ENCODE peak calls at places on chromosome 9, in five cellular contexts. One of them, this sample, is unnamed.

GRCh38 chr9:137301086-137301947 is 754 bp downstream of the NRARP start:
- DNase-seq in mammary epithelial cell: peak; percentile 58
- DNase-seq in fibroblast of villous mesenchyme: peak; percentile 69
- DNase-seq in HepG2: no peak
- DNase-seq in heart right ventricle: no peak
- DNase-seq in this sample: peak; percentile 58

GRCh38 chr9:130755377-130756007 is 61.9 kb downstream of the EXOSC2 start:
- DNase-seq in fibroblast of villous mesenchyme: no peak
- DNase-seq in HepG2: no peak
- DNase-seq in heart right ventricle: no peak
- DNase-seq in mammary epithelial cell: no peak
- DNase-seq in this sample: no peak

GRCh38 chr9:129401623-129402340 is 219.1 kb downstream of the C9orf50 start:
- DNase-seq in heart right ventricle: peak; percentile 56
- DNase-seq in fibroblast of villous mesenchyme: peak; percentile 13
- DNase-seq in HepG2: no peak
- DNase-seq in mammary epithelial cell: no peak
- DNase-seq in this sample: peak; percentile 34

GRCh38 chr9:76564300-76564699 is 105.3 kb downstream of the GCNT1 start:
- DNase-seq in HepG2: no peak
- DNase-seq in heart right ventricle: no peak
- DNase-seq in mammary epithelial cell: no peak
- DNase-seq in fibroblast of villous mesenchyme: peak; percentile 22
- DNase-seq in this sample: no peak

GRCh38 chr9:94554439-94555331 is at the start of gene PCAT7:
- DNase-seq in fibroblast of villous mesenchyme: peak; percentile 76
- DNase-seq in HepG2: peak; percentile 84
- DNase-seq in heart right ventricle: no peak
- DNase-seq in mammary epithelial cell: no peak
- DNase-seq in this sample: peak; percentile 53

GRCh38 chr9:17906204-17906840 is 327.5 kb downstream of the SH3GL2 start:
- DNase-seq in fibroblast of villous mesenchyme: no peak
- DNase-seq in mammary epithelial cell: peak; percentile 23
- DNase-seq in HepG2: no peak
- DNase-seq in heart right ventricle: no peak
- DNase-seq in this sample: no peak

GRCh38 chr9:127519301-127520166 is 68.2 kb downstream of the LRSAM1 start:
- DNase-seq in heart right ventricle: peak; percentile 51
- DNase-seq in fibroblast of villous mesenchyme: peak; percentile 97
- DNase-seq in HepG2: no peak
- DNase-seq in mammary epithelial cell: peak; percentile 97
- DNase-seq in this sample: peak; percentile 98

GRCh38 chr9:96230002-96230401 is 72.0 kb downstream of the HSD17B3 start:
- DNase-seq in heart right ventricle: no peak
- DNase-seq in fibroblast of villous mesenchyme: no peak
- DNase-seq in HepG2: no peak
- DNase-seq in mammary epithelial cell: no peak
- DNase-seq in this sample: no peak

GRCh38 chr9:2962471-2963172 is 118.7 kb upstream of the PUM3 start:
- DNase-seq in fibroblast of villous mesenchyme: no peak
- DNase-seq in HepG2: no peak
- DNase-seq in mammary epithelial cell: peak; percentile 33
- DNase-seq in heart right ventricle: no peak
- DNase-seq in this sample: no peak

GRCh38 chr9:21549251-21549765 is 67.2 kb upstream of the IFNE start:
- DNase-seq in heart right ventricle: no peak
- DNase-seq in fibroblast of villous mesenchyme: peak; percentile 92
- DNase-seq in mammary epithelial cell: peak; percentile 83
- DNase-seq in HepG2: no peak
- DNase-seq in this sample: peak; percentile 99

GRCh38 chr9:114932502-114932901 is 2.1 kb upstream of the TNFSF8 start:
- DNase-seq in mammary epithelial cell: no peak
- DNase-seq in heart right ventricle: no peak
- DNase-seq in fibroblast of villous mesenchyme: no peak
- DNase-seq in HepG2: no peak
- DNase-seq in this sample: no peak

GRCh38 chr9:70117835-70118319 is 74.2 kb downstream of the MAMDC2 start:
- DNase-seq in mammary epithelial cell: peak; percentile 42
- DNase-seq in fibroblast of villous mesenchyme: no peak
- DNase-seq in heart right ventricle: no peak
- DNase-seq in HepG2: peak; percentile 29
- DNase-seq in this sample: peak; percentile 74

GRCh38 chr9:73074176-73074708 is 77.4 kb upstream of the ANXA1 start:
- DNase-seq in fibroblast of villous mesenchyme: no peak
- DNase-seq in HepG2: peak; percentile 70
- DNase-seq in mammary epithelial cell: no peak
- DNase-seq in heart right ventricle: no peak
- DNase-seq in this sample: peak; percentile 26

GRCh38 chr9:78009156-78009555 is 22.5 kb downstream of the GNAQ start:
- DNase-seq in HepG2: no peak
- DNase-seq in heart right ventricle: no peak
- DNase-seq in fibroblast of villous mesenchyme: no peak
- DNase-seq in mammary epithelial cell: no peak
- DNase-seq in this sample: no peak

GRCh38 chr9:91186311-91187101 is 175.2 kb downstream of the AUH start:
- DNase-seq in heart right ventricle: peak; percentile 42
- DNase-seq in mammary epithelial cell: peak; percentile 49
- DNase-seq in HepG2: no peak
- DNase-seq in fibroblast of villous mesenchyme: no peak
- DNase-seq in this sample: no peak

GRCh38 chr9:124761196-124761595 is 9.9 kb downstream of the NR6A1 start:
- DNase-seq in HepG2: no peak
- DNase-seq in mammary epithelial cell: no peak
- DNase-seq in heart right ventricle: no peak
- DNase-seq in fibroblast of villous mesenchyme: no peak
- DNase-seq in this sample: no peak

GRCh38 chr9:78973906-78974305 is 597.9 kb upstream of the TLE4 start:
- DNase-seq in HepG2: no peak
- DNase-seq in fibroblast of villous mesenchyme: peak; percentile 47
- DNase-seq in heart right ventricle: no peak
- DNase-seq in mammary epithelial cell: peak; percentile 87
- DNase-seq in this sample: peak; percentile 11

GRCh38 chr9:31394040-31394473 is 990.4 kb upstream of the ACO1 start:
- DNase-seq in mammary epithelial cell: peak; percentile 61
- DNase-seq in heart right ventricle: no peak
- DNase-seq in fibroblast of villous mesenchyme: peak; percentile 67
- DNase-seq in HepG2: no peak
- DNase-seq in this sample: peak; percentile 81

GRCh38 chr9:16884373-16884772 is 13.9 kb upstream of the BNC2 start:
- DNase-seq in heart right ventricle: no peak
- DNase-seq in fibroblast of villous mesenchyme: no peak
- DNase-seq in mammary epithelial cell: no peak
- DNase-seq in HepG2: no peak
- DNase-seq in this sample: no peak

GRCh38 chr9:89878003-89878411 is 273.2 kb downstream of the GADD45G start:
- DNase-seq in mammary epithelial cell: no peak
- DNase-seq in heart right ventricle: no peak
- DNase-seq in fibroblast of villous mesenchyme: no peak
- DNase-seq in HepG2: no peak
- DNase-seq in this sample: no peak

GRCh38 chr9:35727676-35728040 is 4.3 kb downstream of the TLN1 start:
- DNase-seq in mammary epithelial cell: no peak
- DNase-seq in fibroblast of villous mesenchyme: no peak
- DNase-seq in heart right ventricle: no peak
- DNase-seq in HepG2: no peak
- DNase-seq in this sample: no peak

GRCh38 chr9:132793606-132794580 is 84.2 kb downstream of the AK8 start:
- DNase-seq in HepG2: peak; percentile 6
- DNase-seq in fibroblast of villous mesenchyme: no peak
- DNase-seq in heart right ventricle: no peak
- DNase-seq in mammary epithelial cell: no peak
- DNase-seq in this sample: no peak

GRCh38 chr9:28696960-28697359 is 1123.7 kb upstream of the C9orf72 start:
- DNase-seq in HepG2: no peak
- DNase-seq in heart right ventricle: no peak
- DNase-seq in mammary epithelial cell: no peak
- DNase-seq in fibroblast of villous mesenchyme: no peak
- DNase-seq in this sample: no peak

GRCh38 chr9:137309368-137310189 is 7.5 kb upstream of the NRARP start:
- DNase-seq in mammary epithelial cell: no peak
- DNase-seq in heart right ventricle: no peak
- DNase-seq in fibroblast of villous mesenchyme: no peak
- DNase-seq in HepG2: no peak
- DNase-seq in this sample: no peak

GRCh38 chr9:126625329-126626116 is 11.8 kb downstream of the LMX1B start:
- DNase-seq in HepG2: no peak
- DNase-seq in heart right ventricle: no peak
- DNase-seq in mammary epithelial cell: no peak
- DNase-seq in fibroblast of villous mesenchyme: no peak
- DNase-seq in this sample: no peak

GRCh38 chr9:116271307-116271706 is 117.7 kb downstream of the PAPPA start:
- DNase-seq in HepG2: no peak
- DNase-seq in heart right ventricle: no peak
- DNase-seq in fibroblast of villous mesenchyme: no peak
- DNase-seq in mammary epithelial cell: no peak
- DNase-seq in this sample: no peak

GRCh38 chr9:116269250-116269649 is 115.7 kb downstream of the PAPPA start:
- DNase-seq in mammary epithelial cell: no peak
- DNase-seq in heart right ventricle: no peak
- DNase-seq in fibroblast of villous mesenchyme: no peak
- DNase-seq in HepG2: no peak
- DNase-seq in this sample: peak; percentile 52

GRCh38 chr9:116271991-116272390 is 118.4 kb downstream of the PAPPA start:
- DNase-seq in HepG2: no peak
- DNase-seq in heart right ventricle: no peak
- DNase-seq in mammary epithelial cell: no peak
- DNase-seq in fibroblast of villous mesenchyme: no peak
- DNase-seq in this sample: no peak

GRCh38 chr9:116267021-116267420 is 113.4 kb downstream of the PAPPA start:
- DNase-seq in heart right ventricle: no peak
- DNase-seq in fibroblast of villous mesenchyme: peak; percentile 43
- DNase-seq in mammary epithelial cell: peak; percentile 78
- DNase-seq in HepG2: no peak
- DNase-seq in this sample: no peak

DNA sequence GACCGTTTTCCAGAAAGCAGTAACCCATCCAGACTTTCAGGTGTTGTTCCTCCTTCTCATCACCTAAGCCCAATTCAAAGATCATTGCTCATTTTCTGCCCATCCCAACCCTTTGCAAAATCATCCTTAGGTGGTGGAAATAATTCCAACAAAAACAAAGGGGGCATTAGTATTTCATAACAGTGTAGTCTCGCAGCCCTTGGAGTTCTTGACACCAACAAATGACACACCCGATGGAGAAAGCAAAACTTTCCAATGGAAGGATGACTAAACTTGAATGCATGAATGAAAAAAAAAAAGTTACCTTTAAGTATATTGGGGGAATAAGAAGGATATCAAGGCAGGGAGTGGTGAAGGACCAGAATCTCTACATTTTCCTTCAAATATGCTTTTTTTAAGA is 117.0 kb downstream of the PAPPA start:
- DNase-seq in heart right ventricle: no peak
- DNase-seq in fibroblast of villous mesenchyme: no peak
- DNase-seq in mammary epithelial cell: no peak
- DNase-seq in HepG2: no peak
- DNase-seq in this sample: no peak
- H3K4me3 ChIP-seq in heart right ventricle: no peak overlapping the region
- H3K4me3 ChIP-seq in fibroblast of villous mesenchyme: no peak overlapping the region
- H3K4me3 ChIP-seq in mammary epithelial cell: no peak overlapping the region
- H3K4me3 ChIP-seq in HepG2: no peak overlapping the region
- H3K4me3 ChIP-seq in this sample: no peak overlapping the region

GRCh38 chr9:68457803-68458202 is 82.9 kb downstream of the TMEM252 start:
- DNase-seq in HepG2: no peak
- DNase-seq in mammary epithelial cell: no peak
- DNase-seq in fibroblast of villous mesenchyme: no peak
- DNase-seq in heart right ventricle: no peak
- DNase-seq in this sample: no peak

GRCh38 chr9:68458918-68459317 is 81.8 kb downstream of the TMEM252 start:
- DNase-seq in heart right ventricle: no peak
- DNase-seq in mammary epithelial cell: no peak
- DNase-seq in HepG2: no peak
- DNase-seq in fibroblast of villous mesenchyme: peak; percentile 70
- DNase-seq in this sample: no peak

GRCh38 chr9:68462004-68462775 is 78.5 kb downstream of the TMEM252 start:
- DNase-seq in fibroblast of villous mesenchyme: no peak
- DNase-seq in heart right ventricle: peak; percentile 26
- DNase-seq in mammary epithelial cell: no peak
- DNase-seq in HepG2: no peak
- DNase-seq in this sample: no peak
- TF ChIP-seq CTCF in fibroblast of villous mesenchyme: no peak
- TF ChIP-seq CTCF in heart right ventricle: no peak
- TF ChIP-seq CTCF in mammary epithelial cell: no peak
- TF ChIP-seq CTCF in HepG2: no peak
- TF ChIP-seq CTCF in this sample: no peak

DNA sequence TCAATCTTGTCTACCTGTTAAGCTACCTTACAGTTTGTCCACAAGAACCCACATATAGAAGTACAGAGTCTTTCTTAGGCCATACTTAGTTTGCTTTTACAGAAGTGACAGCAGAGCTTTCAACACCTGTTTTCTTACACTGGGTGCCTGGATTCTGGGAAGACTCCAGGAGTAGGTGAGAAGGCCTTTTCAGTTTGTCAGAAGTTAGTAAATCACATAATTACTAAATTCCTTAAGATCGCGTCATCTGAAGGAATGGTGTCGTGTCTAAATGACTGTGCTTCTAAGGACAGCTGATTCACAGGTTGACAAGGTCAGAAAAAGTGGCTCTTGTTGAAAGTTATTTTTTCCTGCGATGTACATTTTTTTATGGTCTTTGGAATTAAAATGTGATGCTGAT is 97.0 kb upstream of the FAM120A start:
- DNase-seq in mammary epithelial cell: peak; percentile 12
- DNase-seq in HepG2: no peak
- DNase-seq in fibroblast of villous mesenchyme: peak; percentile 8
- DNase-seq in heart right ventricle: no peak
- DNase-seq in this sample: no peak
- H3K4me3 ChIP-seq in mammary epithelial cell: no peak overlapping the region
- H3K4me3 ChIP-seq in HepG2: no peak overlapping the region
- H3K4me3 ChIP-seq in fibroblast of villous mesenchyme: no peak overlapping the region
- H3K4me3 ChIP-seq in heart right ventricle: no peak overlapping the region
- H3K4me3 ChIP-seq in this sample: no peak overlapping the region

DNA sequence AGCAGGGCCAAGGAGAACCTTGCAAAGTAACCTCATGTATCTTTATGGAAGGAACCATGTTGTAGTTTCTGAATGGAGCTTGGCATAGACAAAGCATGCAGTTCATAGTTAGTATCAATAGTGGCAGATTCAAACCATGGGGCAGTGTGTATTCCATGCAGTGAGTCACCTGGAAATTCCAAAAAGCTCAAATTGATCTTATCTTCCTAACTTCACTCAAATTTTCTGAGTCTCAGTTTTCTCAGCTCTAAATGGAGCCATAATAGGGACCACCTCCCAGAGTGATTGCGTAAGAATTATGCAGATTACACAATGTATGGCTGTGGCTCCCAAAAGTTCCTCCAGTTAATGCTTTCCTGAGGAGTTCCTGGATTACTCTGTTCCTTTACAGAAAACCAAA is 549.9 kb upstream of the KLF4 start:
- DNase-seq in HepG2: no peak
- DNase-seq in fibroblast of villous mesenchyme: no peak
- DNase-seq in mammary epithelial cell: peak; percentile 89
- DNase-seq in heart right ventricle: no peak
- DNase-seq in this sample: peak; percentile 50
- TF ChIP-seq CTCF in HepG2: no peak
- TF ChIP-seq CTCF in fibroblast of villous mesenchyme: no peak
- TF ChIP-seq CTCF in mammary epithelial cell: no peak
- TF ChIP-seq CTCF in heart right ventricle: no peak
- TF ChIP-seq CTCF in this sample: no peak

This sample was measured in fibroblast of pulmonary artery.